ENCODE peak calls at places on chromosome 22, in six cellular contexts. One of them, this sample, is unnamed.

GRCh38 chr22:33255781-33256180 is 197.6 kb upstream of the SYN3 start:
- DNase-seq in HCT116: no peak
- DNase-seq in K562: no peak
- DNase-seq in SK-N-SH: no peak
- DNase-seq in GM12878: no peak
- DNase-seq in H1: no peak
- DNase-seq in this sample: no peak

GRCh38 chr22:32518848-32519247 is 44.2 kb downstream of the FBXO7 start:
- DNase-seq in HCT116: peak
- DNase-seq in K562: peak
- DNase-seq in GM12878: no peak
- DNase-seq in SK-N-SH: no peak
- DNase-seq in H1: no peak
- DNase-seq in this sample: no peak

GRCh38 chr22:29148036-29148435 is 57.7 kb upstream of the EMID1 start:
- DNase-seq in HCT116: no peak
- DNase-seq in H1: no peak
- DNase-seq in SK-N-SH: no peak
- DNase-seq in K562: no peak
- DNase-seq in GM12878: no peak
- DNase-seq in this sample: no peak

GRCh38 chr22:46031066-46031465 is 54.1 kb upstream of the WNT7B start:
- DNase-seq in SK-N-SH: no peak
- DNase-seq in HCT116: no peak
- DNase-seq in GM12878: no peak
- DNase-seq in H1: no peak
- DNase-seq in K562: no peak
- DNase-seq in this sample: no peak

GRCh38 chr22:45968751-45969413 is 8.1 kb downstream of the WNT7B start:
- DNase-seq in HCT116: peak
- DNase-seq in GM12878: no peak
- DNase-seq in H1: no peak
- DNase-seq in K562: no peak
- DNase-seq in SK-N-SH: peak
- DNase-seq in this sample: no peak

GRCh38 chr22:39517470-39517869 is 2.9 kb upstream of the ATF4 start:
- DNase-seq in SK-N-SH: no peak
- DNase-seq in H1: no peak
- DNase-seq in GM12878: no peak
- DNase-seq in HCT116: no peak
- DNase-seq in K562: no peak
- DNase-seq in this sample: no peak

GRCh38 chr22:24265734-24266133 is 4.9 kb upstream of the SPECC1L start:
- DNase-seq in GM12878: no peak
- DNase-seq in H1: no peak
- DNase-seq in SK-N-SH: no peak
- DNase-seq in K562: no peak
- DNase-seq in HCT116: no peak
- DNase-seq in this sample: no peak

GRCh38 chr22:17802822-17803221 is 28.6 kb upstream of the BID start:
- DNase-seq in GM12878: no peak
- DNase-seq in K562: no peak
- DNase-seq in H1: no peak
- DNase-seq in HCT116: no peak
- DNase-seq in SK-N-SH: no peak
- DNase-seq in this sample: no peak

GRCh38 chr22:27825174-27825573 is 23.6 kb upstream of the MN1 start:
- DNase-seq in K562: peak
- DNase-seq in SK-N-SH: no peak
- DNase-seq in H1: no peak
- DNase-seq in HCT116: no peak
- DNase-seq in GM12878: no peak
- DNase-seq in this sample: no peak

GRCh38 chr22:27462190-27462589 is 339.4 kb downstream of the MN1 start:
- DNase-seq in SK-N-SH: peak
- DNase-seq in GM12878: no peak
- DNase-seq in K562: no peak
- DNase-seq in H1: no peak
- DNase-seq in HCT116: no peak
- DNase-seq in this sample: no peak

GRCh38 chr22:19121631-19122142 is 525 bp downstream of the DGCR2 start:
- DNase-seq in SK-N-SH: peak
- DNase-seq in K562: peak
- DNase-seq in HCT116: no peak
- DNase-seq in GM12878: no peak
- DNase-seq in H1: no peak
- DNase-seq in this sample: no peak

GRCh38 chr22:41481131-41481830 is 12.4 kb downstream of the ACO2 start:
- DNase-seq in GM12878: no peak
- DNase-seq in HCT116: no peak
- DNase-seq in H1: no peak
- DNase-seq in SK-N-SH: no peak
- DNase-seq in K562: no peak
- DNase-seq in this sample: no peak

DNA sequence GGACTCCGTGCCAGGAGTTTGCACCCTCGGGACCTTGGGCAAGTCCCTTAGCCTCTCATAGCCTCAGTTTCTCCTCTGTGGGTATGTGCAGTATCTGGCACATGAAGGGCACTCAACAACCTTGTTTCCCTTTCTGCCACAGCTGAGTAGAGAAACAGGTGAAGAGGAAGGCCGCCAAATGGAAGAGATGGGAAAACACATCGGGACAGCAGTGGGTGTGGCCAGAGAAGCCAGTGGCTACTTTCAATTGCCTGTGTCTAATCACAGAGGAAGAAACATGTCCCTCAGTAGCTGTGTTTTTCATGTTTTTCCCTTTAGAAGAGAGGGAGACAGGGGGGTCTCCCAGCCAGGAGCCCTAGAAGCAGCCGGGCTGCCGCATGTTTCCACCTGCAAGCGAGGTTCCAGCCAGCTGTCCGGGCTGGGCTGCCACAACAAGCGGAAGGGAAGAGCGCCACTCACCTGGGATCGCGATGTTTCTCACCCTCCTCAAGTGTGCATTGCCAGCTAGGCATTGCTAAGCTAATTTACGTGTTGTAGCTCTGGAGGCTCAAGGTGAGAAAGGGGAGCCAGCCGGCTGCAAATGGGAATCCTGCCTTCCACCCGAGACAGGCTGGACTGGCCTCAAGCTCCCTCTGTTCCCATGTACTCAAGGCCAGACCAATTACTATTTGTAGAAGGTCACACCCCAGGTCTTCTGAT is 16.7 kb downstream of the ASPHD2 start:
- DNase-seq in SK-N-SH: no peak
- DNase-seq in K562: no peak
- DNase-seq in HCT116: no peak
- DNase-seq in GM12878: no peak
- DNase-seq in H1: no peak
- DNase-seq in this sample: no peak
- TF ChIP-seq YY1 in SK-N-SH: no peak
- TF ChIP-seq YY1 in K562: no peak
- TF ChIP-seq YY1 in HCT116: no peak
- TF ChIP-seq YY1 in GM12878: no peak
- TF ChIP-seq YY1 in H1: no peak
- TF ChIP-seq YY1 in this sample: no peak

GRCh38 chr22:20642668-20643179 is 131.2 kb upstream of the SERPIND1 start:
- DNase-seq in K562: no peak
- DNase-seq in GM12878: no peak
- DNase-seq in SK-N-SH: no peak
- DNase-seq in HCT116: no peak
- DNase-seq in H1: no peak
- DNase-seq in this sample: no peak
- H3K9ac ChIP-seq in K562: no peak
- H3K9ac ChIP-seq in GM12878: no peak
- H3K9ac ChIP-seq in SK-N-SH: no peak
- H3K9ac ChIP-seq in HCT116: no peak
- H3K9ac ChIP-seq in H1: no peak
- H3K9ac ChIP-seq in this sample: no peak

DNA sequence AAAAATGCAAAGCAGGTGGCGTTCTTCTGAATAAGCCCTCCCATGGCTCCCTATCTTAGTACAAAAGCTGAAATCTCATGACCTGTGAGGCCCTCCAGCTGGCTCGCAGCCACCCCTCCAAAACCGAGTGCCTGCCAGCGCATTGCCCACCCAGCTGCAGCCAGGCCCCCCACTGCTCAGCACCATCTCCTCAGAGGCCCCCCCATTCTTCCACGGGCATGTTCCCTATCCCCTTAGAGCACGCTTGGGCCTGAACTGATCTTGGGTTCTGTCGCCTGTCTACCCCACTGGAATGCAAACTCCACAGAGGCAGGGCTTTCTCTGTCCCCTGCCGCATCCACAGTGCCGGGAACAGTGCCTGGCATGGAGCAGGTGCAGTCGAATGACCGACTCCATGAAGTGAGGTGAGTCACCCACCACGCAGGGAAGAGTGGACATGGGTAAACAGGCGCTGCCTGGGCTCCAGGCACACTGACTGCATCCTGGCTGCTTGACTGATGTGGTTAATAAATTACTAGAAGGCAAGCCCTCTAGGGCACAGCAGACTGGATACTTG is 11.3 kb upstream of the EFCAB6 start:
- DNase-seq in SK-N-SH: no peak
- DNase-seq in GM12878: no peak
- DNase-seq in H1: no peak
- DNase-seq in HCT116: no peak
- DNase-seq in K562: no peak
- DNase-seq in this sample: no peak
- TF ChIP-seq YY1 in SK-N-SH: no peak
- TF ChIP-seq YY1 in GM12878: no peak
- TF ChIP-seq YY1 in H1: no peak
- TF ChIP-seq YY1 in HCT116: no peak
- TF ChIP-seq YY1 in K562: no peak
- TF ChIP-seq YY1 in this sample: no peak

DNA sequence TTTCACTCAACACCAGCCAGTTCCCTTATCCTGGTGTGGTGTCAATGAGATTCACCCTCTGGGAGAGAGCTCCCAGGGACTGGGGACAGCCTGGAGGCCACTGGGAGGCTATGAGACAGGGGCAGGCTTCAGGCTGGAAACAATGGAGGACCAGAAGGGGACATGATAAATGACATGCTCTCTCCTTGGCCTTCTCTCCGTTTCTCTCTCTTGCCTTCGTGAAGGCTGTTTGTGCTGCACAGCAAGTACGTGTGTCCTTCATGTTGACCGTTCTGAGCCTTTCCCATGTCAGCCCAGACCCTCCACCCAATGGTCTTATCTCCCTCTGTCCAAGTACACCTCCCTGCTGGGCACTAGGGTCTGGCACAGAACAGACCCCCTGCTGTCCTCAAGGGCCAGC is 1.6 kb upstream of the LZTR1 start:
- DNase-seq in SK-N-SH: no peak
- DNase-seq in H1: no peak
- DNase-seq in K562: no peak
- DNase-seq in GM12878: no peak
- DNase-seq in HCT116: no peak
- DNase-seq in this sample: no peak
- H3K9ac ChIP-seq in SK-N-SH: no peak
- H3K9ac ChIP-seq in H1: no peak
- H3K9ac ChIP-seq in K562: peak
- H3K9ac ChIP-seq in GM12878: no peak
- H3K9ac ChIP-seq in HCT116: peak
- H3K9ac ChIP-seq in this sample: peak

GRCh38 chr22:20999350-21000214 is 2.3 kb downstream of the THAP7 start:
- DNase-seq in GM12878: no peak
- DNase-seq in H1: no peak
- DNase-seq in HCT116: no peak
- DNase-seq in SK-N-SH: no peak
- DNase-seq in K562: no peak
- DNase-seq in this sample: no peak
- TF ChIP-seq YY1 in GM12878: no peak
- TF ChIP-seq YY1 in H1: no peak
- TF ChIP-seq YY1 in HCT116: no peak
- TF ChIP-seq YY1 in SK-N-SH: no peak
- TF ChIP-seq YY1 in K562: no peak
- TF ChIP-seq YY1 in this sample: no peak

DNA sequence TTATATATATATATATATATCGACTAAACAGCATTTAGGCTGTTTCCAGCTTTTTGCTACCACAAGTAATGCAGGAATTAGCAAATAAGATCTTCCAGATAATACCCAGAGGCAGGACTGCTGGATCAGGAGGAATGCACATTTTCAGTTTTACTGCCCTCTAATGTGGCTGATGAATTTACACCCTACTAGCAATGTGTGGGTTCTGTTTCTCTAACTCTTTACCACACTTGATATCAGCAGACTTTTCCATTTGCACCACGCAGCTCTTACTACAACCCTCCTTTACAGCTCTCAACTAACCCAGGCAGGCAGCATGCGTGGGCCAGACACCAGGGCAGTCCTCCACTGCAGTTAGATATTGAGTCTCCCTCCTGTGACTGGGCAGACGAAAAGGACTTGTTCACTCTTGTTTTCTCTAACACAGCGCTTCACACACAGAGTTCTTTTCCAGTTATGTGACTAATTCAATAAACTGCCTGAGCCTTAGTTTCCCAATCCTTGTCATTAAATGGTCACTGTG is 67.7 kb downstream of the IGLL5 start:
- DNase-seq in H1: no peak
- DNase-seq in GM12878: no peak
- DNase-seq in HCT116: no peak
- DNase-seq in SK-N-SH: no peak
- DNase-seq in K562: peak
- DNase-seq in this sample: no peak
- H3K9ac ChIP-seq in H1: no peak
- H3K9ac ChIP-seq in GM12878: peak
- H3K9ac ChIP-seq in HCT116: no peak
- H3K9ac ChIP-seq in SK-N-SH: no peak
- H3K9ac ChIP-seq in K562: no peak
- H3K9ac ChIP-seq in this sample: no peak

DNA sequence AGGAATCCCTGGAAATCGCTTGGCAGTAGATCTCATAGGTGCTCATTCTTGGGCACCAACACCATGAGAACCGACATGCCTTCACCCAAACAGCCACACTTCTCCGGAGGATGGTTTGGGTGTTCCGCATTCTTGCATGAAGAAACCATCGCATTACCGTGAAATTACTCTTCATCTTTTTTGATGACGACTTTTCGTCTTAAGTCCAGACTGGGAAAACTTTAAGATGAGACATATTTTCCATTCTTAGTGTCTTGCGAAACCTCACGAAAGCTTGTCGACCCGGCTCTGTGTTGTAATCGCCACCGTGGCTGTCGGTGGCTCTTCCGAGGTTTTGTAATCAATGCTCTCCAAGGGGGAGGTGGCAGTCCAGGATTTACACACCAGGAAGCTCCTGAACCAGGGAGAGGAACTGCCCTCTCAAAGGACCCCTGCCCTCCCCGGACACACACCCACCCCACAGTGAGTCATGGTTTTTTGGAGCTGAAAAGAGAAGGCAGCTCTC is 1.7 kb downstream of the TOM1 start:
- DNase-seq in HCT116: no peak
- DNase-seq in K562: peak
- DNase-seq in SK-N-SH: no peak
- DNase-seq in GM12878: no peak
- DNase-seq in H1: no peak
- DNase-seq in this sample: no peak
- TF ChIP-seq YY1 in HCT116: no peak
- TF ChIP-seq YY1 in K562: no peak
- TF ChIP-seq YY1 in SK-N-SH: no peak
- TF ChIP-seq YY1 in GM12878: no peak
- TF ChIP-seq YY1 in H1: no peak
- TF ChIP-seq YY1 in this sample: no peak

GRCh38 chr22:48704335-48704734 is 1123.3 kb downstream of the BRD1 start:
- DNase-seq in GM12878: no peak
- DNase-seq in H1: no peak
- DNase-seq in K562: no peak
- DNase-seq in SK-N-SH: no peak
- DNase-seq in HCT116: no peak
- DNase-seq in this sample: no peak
- H3K9ac ChIP-seq in GM12878: no peak
- H3K9ac ChIP-seq in H1: no peak
- H3K9ac ChIP-seq in K562: no peak
- H3K9ac ChIP-seq in SK-N-SH: no peak
- H3K9ac ChIP-seq in HCT116: no peak
- H3K9ac ChIP-seq in this sample: no peak